ENCODE peak calls at places on chromosome 17, in eight cellular contexts. F, M, N, U, D, O, E and Y are unnamed samples.

GRCh38 chr17:2903193-2903974 is 107.1 kb downstream of the RAP1GAP2 start:
- DNase-seq in F (no peak), M (no peak), N (no peak), U (no peak), D (no peak), O (no peak), E (no peak), Y (peak; percentile 21)

GRCh38 chr17:1829189-1829578 is 518 bp downstream of the SMYD4 start:
- DNase-seq in F (peak; percentile 5), M (peak; percentile 20), N (no peak), U (no peak), D (peak; percentile 53), O (no peak), E (no peak), Y (peak; percentile 49)

GRCh38 chr17:7951143-7951792 is 19.3 kb downstream of the CNTROB start:
- DNase-seq in F (no peak), M (no peak), N (no peak), U (no peak), D (no peak), O (no peak), E (no peak), Y (no peak)

GRCh38 chr17:13952252-13952721 is 117.0 kb upstream of the COX10 start:
- DNase-seq in F (no peak), M (peak; percentile 16), N (no peak), U (no peak), D (no peak), O (no peak), E (no peak), Y (no peak)

GRCh38 chr17:34997355-34997862 is 17.1 kb downstream of the LIG3 start:
- DNase-seq in F (peak; percentile 95), M (peak; percentile 62), N (no peak), U (peak; percentile 51), D (no peak), O (no peak), E (peak; percentile 52), Y (no peak)

GRCh38 chr17:61219460-61219859 is 180.2 kb upstream of the TBX2 start:
- DNase-seq in F (peak; percentile 82), M (peak; percentile 51), N (no peak), U (no peak), D (no peak), O (no peak), E (peak; percentile 32), Y (no peak)

GRCh38 chr17:48641541-48642058 is 15.4 kb upstream of the HOXB9 start:
- DNase-seq in F (no peak), M (no peak), N (no peak), U (no peak), D (peak; percentile 63), O (no peak), E (no peak), Y (no peak)

GRCh38 chr17:1847191-1847590 is 17.4 kb downstream of the RPA1 start:
- DNase-seq in F (no peak), M (no peak), N (no peak), U (no peak), D (no peak), O (no peak), E (no peak), Y (no peak)

GRCh38 chr17:42281571-42282096 is 5.4 kb upstream of the STAT5B start:
- DNase-seq in F (no peak), M (no peak), N (no peak), U (no peak), D (no peak), O (peak; percentile 56), E (no peak), Y (no peak)

GRCh38 chr17:1373710-1374237 is 26.2 kb downstream of the YWHAE start:
- DNase-seq in F (no peak), M (no peak), N (no peak), U (no peak), D (no peak), O (no peak), E (no peak), Y (no peak)

GRCh38 chr17:42459983-42460300 is 1.3 kb downstream of the ATP6V0A1 start:
- DNase-seq in F (peak; percentile 58), M (peak; percentile 62), N (no peak), U (no peak), D (no peak), O (no peak), E (no peak), Y (peak; percentile 78)

DNA sequence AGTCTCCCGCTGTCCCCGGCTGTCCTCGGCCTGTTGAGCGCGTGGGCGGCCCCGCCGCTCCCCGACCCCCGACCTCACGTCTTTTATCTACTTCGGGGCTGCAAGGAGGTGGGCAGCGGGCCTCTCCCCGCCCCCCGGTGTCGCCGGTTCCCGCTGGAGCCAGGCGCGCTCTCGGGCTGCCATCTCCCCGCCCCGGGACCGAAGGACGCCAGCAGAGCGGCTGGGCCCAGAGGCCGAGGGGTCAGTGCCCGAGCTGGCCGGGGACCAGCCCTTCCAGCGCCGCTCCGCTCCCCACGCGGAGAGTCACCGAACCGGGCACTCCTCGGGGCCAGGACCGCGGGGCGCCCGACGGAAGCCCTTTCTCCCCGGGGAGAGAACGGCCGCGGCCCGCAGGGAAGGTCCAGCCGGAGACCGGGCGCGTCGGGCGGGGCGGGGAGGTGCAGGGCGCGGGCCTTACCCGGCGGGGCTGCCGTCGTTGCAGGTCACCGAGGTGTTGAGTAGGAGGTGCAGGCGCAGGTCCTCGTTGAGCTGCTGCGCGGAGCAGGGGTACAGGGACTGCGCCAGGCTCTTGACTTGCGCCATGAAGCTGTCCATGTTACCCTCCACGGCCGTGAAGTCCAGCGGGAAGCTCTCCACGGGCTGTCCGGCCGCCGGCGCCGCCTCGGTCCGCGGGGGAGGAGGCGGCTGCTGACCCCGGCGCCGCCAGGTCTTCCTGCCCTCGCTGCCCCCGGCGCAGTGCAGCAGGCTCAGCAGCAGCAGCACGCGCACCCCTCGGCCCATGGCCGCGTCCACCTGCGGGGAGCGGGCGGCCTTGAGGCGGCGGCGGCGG is 643 bp downstream of the NOTUM start:
- DNase-seq in F (no peak), M (no peak), N (no peak), U (no peak), D (peak; percentile 66), O (peak; percentile 78), E (no peak), Y (no peak)
- H3K4me3 ChIP-seq in F (no peak overlapping the region), M (no peak overlapping the region), N (no peak overlapping the region), U (no peak overlapping the region), D (peak overlapping the region; percentile 48), O (no peak overlapping the region), E (peak overlapping the region; percentile 25), Y (no peak overlapping the region)

GRCh38 chr17:19412984-19413383 is 2.0 kb downstream of the RNF112 start:
- DNase-seq in F (no peak), M (no peak), N (no peak), U (no peak), D (no peak), O (no peak), E (no peak), Y (no peak)
- H3K4me3 ChIP-seq in F (no peak overlapping the region), M (no peak overlapping the region), N (no peak overlapping the region), U (no peak overlapping the region), D (no peak overlapping the region), O (no peak overlapping the region), E (no peak overlapping the region), Y (no peak overlapping the region)

GRCh38 chr17:17783121-17783824 is 53.5 kb downstream of the SREBF1 start:
- DNase-seq in F (peak; percentile 21), M (peak; percentile 18), N (peak; percentile 44), U (no peak), D (peak; percentile 89), O (peak; percentile 85), E (no peak), Y (peak; percentile 98)

GRCh38 chr17:17784599-17785264 is 52.1 kb downstream of the SREBF1 start:
- DNase-seq in F (no peak), M (no peak), N (no peak), U (no peak), D (peak; percentile 54), O (no peak), E (no peak), Y (peak; percentile 91)

GRCh38 chr17:17786998-17787397 is 49.8 kb downstream of the SREBF1 start:
- DNase-seq in F (no peak), M (no peak), N (no peak), U (no peak), D (no peak), O (no peak), E (no peak), Y (no peak)

GRCh38 chr17:17783825-17784598 is 52.8 kb downstream of the SREBF1 start:
- DNase-seq in F (peak; percentile 64), M (peak; percentile 40), N (no peak), U (no peak), D (peak; percentile 76), O (peak; percentile 80), E (peak; percentile 45), Y (peak; percentile 96)

DNA sequence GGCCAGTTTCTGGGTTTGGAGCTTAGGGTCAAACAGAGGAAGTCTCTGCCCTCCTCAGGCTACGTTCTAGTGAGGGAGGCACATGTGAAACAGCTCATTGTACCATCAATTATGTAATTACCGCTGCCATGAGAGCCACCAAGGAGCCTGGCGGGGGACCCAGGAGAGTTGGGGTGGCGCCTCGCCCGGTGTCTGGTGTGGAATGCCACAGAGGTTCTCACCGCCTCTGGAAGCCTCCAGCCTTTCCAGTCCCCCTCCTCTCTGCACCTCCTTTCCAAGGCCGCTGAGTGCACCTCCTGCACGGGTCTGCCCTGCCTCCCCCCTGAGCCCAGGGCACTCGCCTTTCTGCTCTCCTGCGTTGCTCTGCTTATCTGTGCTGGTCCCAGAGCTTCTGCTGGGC is 51.4 kb downstream of the SREBF1 start:
- DNase-seq in F (no peak), M (no peak), N (no peak), U (no peak), D (no peak), O (no peak), E (no peak), Y (no peak)
- H3K4me3 ChIP-seq in F (no peak overlapping the region), M (no peak overlapping the region), N (no peak overlapping the region), U (no peak overlapping the region), D (no peak overlapping the region), O (no peak overlapping the region), E (no peak overlapping the region), Y (no peak overlapping the region)

DNA sequence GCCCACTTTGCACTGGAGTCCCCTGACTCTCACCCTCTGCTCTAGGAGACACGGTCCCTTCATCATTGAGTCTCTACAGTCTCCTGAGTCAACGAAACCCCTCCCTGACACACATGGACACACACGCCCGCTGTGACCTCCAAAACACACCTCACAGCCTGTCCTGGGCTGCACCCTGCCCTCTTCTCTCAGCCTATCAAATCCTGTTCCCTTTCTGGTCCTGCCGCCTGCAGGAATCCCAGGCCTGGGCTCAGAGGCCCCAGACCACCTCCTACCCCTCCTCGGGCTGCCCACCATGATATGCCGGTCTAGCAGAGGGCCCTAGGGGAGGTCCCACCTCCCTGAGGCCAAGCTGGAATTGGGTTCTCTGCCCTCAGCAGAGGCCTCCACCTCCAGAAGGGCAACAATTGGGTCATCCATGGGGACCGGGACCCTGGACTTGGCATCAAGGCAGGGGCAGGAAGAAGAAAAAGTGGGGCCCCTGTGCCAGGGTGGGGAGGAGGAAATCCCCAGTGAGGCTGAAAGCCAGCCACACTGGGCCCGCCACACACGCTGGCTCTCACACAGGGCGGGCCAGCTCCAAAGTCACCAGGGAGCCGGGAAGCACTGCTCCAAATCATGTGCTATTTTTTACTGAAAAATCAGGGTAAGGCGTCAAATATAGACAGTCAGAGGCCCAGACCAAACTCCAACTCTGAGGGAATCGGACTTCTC is 3.4 kb downstream of the PPP1R9B start:
- DNase-seq in F (no peak), M (no peak), N (no peak), U (no peak), D (no peak), O (no peak), E (peak; percentile 71), Y (peak; percentile 55)
- H3K4me3 ChIP-seq in F (peak overlapping the region; percentile 80), M (peak overlapping the region; percentile 77), N (peak overlapping the region; percentile 83), U (peak overlapping the region; percentile 82), D (peak overlapping the region; percentile 87), O (no peak overlapping the region), E (peak overlapping the region; percentile 84), Y (peak overlapping the region; percentile 95)